ENCODE peak calls at places on chromosomes 5 and 9, in four cellular contexts. Z, T, P and U are unnamed samples.
A peak's percentile ranks its signal among the peaks of the same experiment; 100 is the strongest.

GRCh38 chr5:72848474-72849428 is 32.3 kb downstream of the TNPO1 start:
- DNase-seq in Z (no peak), T (no peak), P (peak; percentile 54), U (peak; percentile 54)

GRCh38 chr9:38091310-38092199 is 22.5 kb upstream of the SHB start:
- DNase-seq in Z (no peak), T (no peak), P (no peak), U (no peak)

GRCh38 chr5:134059758-134060495 is 54.6 kb upstream of the TCF7 start:
- DNase-seq in Z (no peak), T (no peak), P (no peak), U (no peak)

GRCh38 chr5:169431386-169431785 is 130.4 kb upstream of the SLIT3 start:
- DNase-seq in Z (no peak), T (peak; percentile 27), P (no peak), U (no peak)

GRCh38 chr9:79256691-79257213 is 315.0 kb upstream of the TLE4 start:
- DNase-seq in Z (peak; percentile 75), T (peak; percentile 32), P (peak; percentile 43), U (peak; percentile 17)

GRCh38 chr9:967436-967835 is 9.0 kb upstream of the DMRT3 start:
- DNase-seq in Z (no peak), T (no peak), P (no peak), U (no peak)

GRCh38 chr5:179400020-179400419 is 54.8 kb upstream of the ADAMTS2 start:
- DNase-seq in Z (no peak), T (no peak), P (no peak), U (no peak)

GRCh38 chr9:16044116-16044881 is 491.5 kb downstream of the CCDC171 start:
- DNase-seq in Z (no peak), T (peak; percentile 77), P (no peak), U (no peak)

GRCh38 chr5:16957305-16958165 is 21.4 kb upstream of the MYO10 start:
- DNase-seq in Z (peak; percentile 67), T (peak; percentile 79), P (no peak), U (peak; percentile 86)

GRCh38 chr9:81563739-81564138 is 125.6 kb downstream of the TLE1 start:
- DNase-seq in Z (no peak), T (no peak), P (no peak), U (no peak)

GRCh38 chr5:115186794-115187193 is 17.1 kb upstream of the TRIM36 start:
- DNase-seq in Z (no peak), T (no peak), P (no peak), U (no peak)

GRCh38 chr5:122997294-122997693 is 39.2 kb downstream of the PPIC start:
- DNase-seq in Z (no peak), T (no peak), P (no peak), U (no peak)

GRCh38 chr5:139268364-139269202 is 25.0 kb upstream of the MATR3 start:
- DNase-seq in Z (no peak), T (no peak), P (no peak), U (no peak)

GRCh38 chr5:139903805-139904565 is 108.4 kb downstream of the PSD2 start:
- DNase-seq in Z (no peak), T (no peak), P (no peak), U (peak; percentile 41)

GRCh38 chr5:158660726-158661125 is 439.0 kb downstream of the EBF1 start:
- DNase-seq in Z (peak; percentile 83), T (no peak), P (no peak), U (no peak)

GRCh38 chr5:54073735-54074134 is 236.6 kb downstream of the ARL15 start:
- DNase-seq in Z (no peak), T (no peak), P (no peak), U (no peak)

GRCh38 chr9:125153712-125154367 is 10.5 kb upstream of the SCAI start:
- DNase-seq in Z (no peak), T (no peak), P (no peak), U (no peak)

GRCh38 chr5:126676195-126676624 is 75.5 kb downstream of the PHAX start:
- DNase-seq in Z (no peak), T (peak; percentile 68), P (peak; percentile 70), U (peak; percentile 67)

GRCh38 chr5:117800261-117800660 is 1188.1 kb downstream of the DTWD2 start:
- DNase-seq in Z (peak; percentile 23), T (peak; percentile 18), P (no peak), U (peak; percentile 30)

GRCh38 chr9:130243015-130243881 is 22.3 kb upstream of the HMCN2 start:
- DNase-seq in Z (no peak), T (peak; percentile 38), P (peak; percentile 81), U (peak; percentile 48)

GRCh38 chr5:6686916-6687409 is 26.3 kb upstream of the TENT4A start:
- DNase-seq in Z (peak; percentile 11), T (peak; percentile 63), P (no peak), U (peak; percentile 77)

GRCh38 chr5:132825165-132825823 is 5.2 kb downstream of the SHROOM1 start:
- DNase-seq in Z (no peak), T (no peak), P (no peak), U (no peak)

GRCh38 chr5:61328791-61329617 is 3.1 kb upstream of the ZSWIM6 start:
- DNase-seq in Z (no peak), T (peak; percentile 48), P (no peak), U (peak; percentile 55)

GRCh38 chr9:88593537-88594185 is 58.7 kb downstream of the NXNL2 start:
- DNase-seq in Z (no peak), T (peak; percentile 83), P (peak; percentile 74), U (peak; percentile 71)